ENCODE peak calls at places on chromosomes 11 and 22, in seven cellular contexts. G is small intestine; P is Karpas-422; J is A549; E is upper lobe of left lung; D is colonic mucosa; M is effector memory CD4-positive, alpha-beta T cell. X is an unnamed sample.

GRCh38 chr11:70040452-70040851 is 37.7 kb upstream of the ANO1 start:
- DNase-seq in P (no peak), D (no peak), M (no peak), J (no peak), G (no peak), E (no peak), X (no peak)

GRCh38 chr11:76459299-76459698 is 14.5 kb downstream of the EMSY start:
- DNase-seq in M (no peak), P (no peak), G (peak; percentile 21), E (no peak), J (peak; percentile 41), D (no peak), X (no peak)

GRCh38 chr11:74025467-74026166 is 16.7 kb upstream of the UCP3 start:
- DNase-seq in E (no peak), D (no peak), G (no peak), P (no peak), J (no peak), M (no peak), X (no peak)

GRCh38 chr22:19548964-19549363 is 24.8 kb upstream of the CLDN5 start:
- DNase-seq in E (no peak), M (no peak), P (no peak), D (no peak), G (no peak), J (no peak), X (no peak)

GRCh38 chr22:45964372-45964771 is 12.6 kb downstream of the WNT7B start:
- DNase-seq in P (no peak), D (no peak), E (no peak), G (no peak), J (no peak), M (no peak), X (no peak)

GRCh38 chr11:65429724-65430405 is 7.3 kb downstream of the NEAT1 start:
- DNase-seq in J (no peak), D (peak; percentile 77), E (peak; percentile 82), P (peak; percentile 82), G (peak; percentile 63), M (no peak), X (peak; percentile 91)

GRCh38 chr11:10803676-10804075 is 5.0 kb downstream of the EIF4G2 start:
- DNase-seq in G (no peak), P (no peak), D (no peak), J (no peak), E (no peak), M (no peak), X (no peak)

GRCh38 chr11:101215069-101215468 is 85.5 kb upstream of the PGR start:
- DNase-seq in P (no peak), E (no peak), G (no peak), M (no peak), J (no peak), D (no peak), X (no peak)

GRCh38 chr11:1116666-1117390 is 40.9 kb upstream of the MUC5AC start:
- DNase-seq in P (no peak), J (no peak), D (no peak), G (no peak), M (no peak), E (peak; percentile 20), X (no peak)

GRCh38 chr11:2976289-2977063 is 15.7 kb downstream of the NAP1L4 start:
- DNase-seq in P (no peak), E (no peak), J (no peak), M (no peak), G (no peak), D (no peak), X (no peak)

GRCh38 chr11:117438371-117439000 is 110.8 kb downstream of the CEP164 start:
- DNase-seq in E (no peak), G (no peak), D (no peak), J (no peak), M (no peak), P (no peak), X (peak; percentile 9)

GRCh38 chr11:111417011-111417765 is 38.1 kb upstream of the POU2AF1 start:
- DNase-seq in M (no peak), J (no peak), G (no peak), E (no peak), D (no peak), P (peak; percentile 100), X (no peak)
- H3K4me3 ChIP-seq in M (no peak overlapping the region), J (no peak overlapping the region), G (no peak overlapping the region), E (no peak overlapping the region), D (no peak overlapping the region), P (peak overlapping the region; percentile 40), X (no peak overlapping the region)

GRCh38 chr11:46143049-46143806 is 22.0 kb upstream of the PHF21A start:
- DNase-seq in M (no peak), P (no peak), E (no peak), G (no peak), J (no peak), D (no peak), X (no peak)

GRCh38 chr11:46144741-46145140 is 23.5 kb upstream of the PHF21A start:
- DNase-seq in E (no peak), P (peak; percentile 40), G (no peak), J (no peak), M (no peak), D (no peak), X (no peak)

GRCh38 chr11:46141597-46141996 is 20.3 kb upstream of the PHF21A start:
- DNase-seq in M (no peak), P (no peak), G (no peak), J (no peak), D (no peak), E (no peak), X (no peak)

DNA sequence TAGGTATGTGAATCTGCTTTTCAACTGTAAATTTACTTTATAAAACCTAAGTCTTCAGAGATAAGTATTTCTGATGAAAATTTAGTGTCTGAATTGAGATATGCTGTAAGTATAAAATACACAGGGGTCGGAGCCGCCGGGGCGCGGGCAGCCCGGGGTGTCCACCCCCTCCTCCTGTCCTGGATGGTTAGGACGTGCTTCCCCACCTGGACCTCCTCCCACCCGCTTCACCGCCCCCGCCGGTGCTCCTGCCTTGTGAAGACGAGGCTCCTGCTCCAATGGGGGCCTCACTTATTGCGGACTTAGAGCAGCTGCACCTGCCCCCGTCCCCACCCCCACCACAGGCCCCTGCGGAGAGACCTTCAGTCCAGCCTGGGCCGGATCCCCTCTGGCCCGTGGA is 21.3 kb upstream of the PHF21A start:
- DNase-seq in G (no peak), J (no peak), M (no peak), D (no peak), E (no peak), P (no peak), X (no peak)
- H3K9me3 ChIP-seq in G (no peaks in the 10 kb centered on the region), J (no peaks in the 10 kb centered on the region), M (no peaks in the 10 kb centered on the region), D (no peaks in the 10 kb centered on the region), E (no peaks in the 10 kb centered on the region), P (no peaks in the 10 kb centered on the region), X (no peaks in the 10 kb centered on the region)

GRCh38 chr11:79441159-79441875 is 487 bp upstream of the TENM4 start:
- DNase-seq in D (no peak), P (peak; percentile 78), E (no peak), M (no peak), J (no peak), G (no peak), X (no peak)
- H3K4me3 ChIP-seq in D (peak overlapping the region; percentile 32), P (peak overlapping the region; percentile 67), E (peak overlapping the region; percentile 31), M (no peak overlapping the region), J (peak overlapping the region; percentile 36), G (no peak overlapping the region), X (no peak overlapping the region)

DNA sequence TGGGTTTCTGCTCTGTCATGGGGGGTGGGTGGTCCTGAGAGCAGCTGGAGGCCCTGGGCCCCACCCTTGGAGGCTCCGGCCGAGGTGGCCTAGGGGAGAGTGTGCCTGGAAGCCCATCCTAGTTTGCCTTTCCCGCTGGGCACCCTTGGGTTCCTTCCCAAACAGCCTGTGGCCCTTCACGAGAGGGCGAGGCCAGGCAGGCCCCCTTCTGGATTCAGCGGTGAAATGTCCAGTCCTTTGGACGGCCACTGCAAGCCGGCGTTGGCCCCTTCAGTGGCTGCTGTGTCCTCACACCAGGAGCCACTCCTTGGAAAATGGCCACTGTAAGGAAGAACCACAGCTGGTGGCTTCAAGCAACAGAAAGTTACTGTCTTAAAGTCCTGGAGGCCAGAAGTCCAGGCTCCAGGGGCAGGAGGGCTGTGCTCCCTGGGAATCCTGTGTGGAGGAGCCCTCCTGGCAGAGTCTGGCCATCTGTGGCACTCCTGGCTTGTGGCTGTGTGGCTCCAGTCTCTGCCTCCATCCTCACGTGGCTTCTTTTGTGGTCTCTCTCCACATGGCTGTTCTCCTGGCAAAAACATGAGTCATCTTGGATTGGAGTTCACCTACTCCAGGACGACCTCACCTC is 854.1 kb downstream of the TBC1D22A start:
- DNase-seq in J (no peak), E (peak; percentile 11), G (no peak), D (no peak), P (no peak), M (no peak), X (no peak)
- H3K9me3 ChIP-seq in J (no peaks in the 10 kb centered on the region), E (no peaks in the 10 kb centered on the region), G (no peaks in the 10 kb centered on the region), D (no peaks in the 10 kb centered on the region), P (no peaks in the 10 kb centered on the region), M (no peaks in the 10 kb centered on the region), X (no peaks in the 10 kb centered on the region)

GRCh38 chr11:102313225-102313940 is 3.9 kb upstream of the BIRC3 start:
- DNase-seq in E (no peak), G (no peak), M (no peak), P (no peak), J (no peak), D (no peak), X (no peak)
- H3K4me3 ChIP-seq in E (no peak overlapping the region), G (no peak overlapping the region), M (peak overlapping the region; percentile 11), P (no peak overlapping the region), J (peak overlapping the region; percentile 38), D (no peak overlapping the region), X (peak overlapping the region; percentile 46)

DNA sequence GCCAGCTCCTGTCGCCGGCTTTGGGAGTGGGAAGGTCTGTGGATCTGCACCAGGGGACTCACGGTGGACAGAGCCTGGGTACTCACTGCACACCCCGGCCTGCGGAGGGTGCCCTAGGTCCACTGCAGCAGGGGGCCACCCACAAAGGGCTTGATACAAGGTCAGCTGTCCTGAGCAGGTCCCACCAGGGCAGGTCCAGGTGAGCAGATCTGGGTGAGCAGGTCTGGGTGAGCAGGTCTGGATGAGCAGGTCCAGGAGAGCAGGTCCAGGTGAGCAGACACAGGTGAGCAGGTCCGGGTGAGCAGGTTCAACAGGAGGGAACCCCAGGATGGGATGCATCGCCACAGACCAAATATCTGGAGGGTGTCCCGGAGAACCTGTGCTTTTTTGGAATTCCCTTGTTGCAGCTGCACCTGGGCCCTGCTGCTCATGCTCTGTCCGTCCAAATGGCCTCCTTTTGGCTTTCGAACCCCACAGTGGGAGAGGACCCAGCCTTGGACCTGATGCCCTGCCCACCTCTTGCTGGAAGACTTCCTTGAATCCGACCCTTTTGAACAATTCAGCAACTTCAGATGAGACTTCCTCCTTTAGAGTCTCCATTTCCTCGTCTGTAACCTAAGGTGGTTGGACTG is 485.3 kb downstream of the TBC1D22A start:
- DNase-seq in G (no peak), J (no peak), E (no peak), P (no peak), M (no peak), D (no peak), X (no peak)
- H3K9me3 ChIP-seq in G (no peaks in the 10 kb centered on the region), J (peaks cover 6% of the 10 kb centered on the region), E (no peaks in the 10 kb centered on the region), P (no peaks in the 10 kb centered on the region), M (no peaks in the 10 kb centered on the region), D (no peaks in the 10 kb centered on the region), X (peaks cover 3% of the 10 kb centered on the region)